ENCODE peak calls at places on chromosomes 3 and 15, in ten cellular contexts. One of them, this sample, is unnamed.

GRCh38 chr15:100279446-100279845 is 62.3 kb downstream of the ADAMTS17 start:
- DNase-seq in colonic mucosa: no peak
- DNase-seq in brain microvascular endothelial cell: no peak
- DNase-seq in neural crest cell: no peak
- DNase-seq in stomach: no peak
- DNase-seq in HepG2: no peak
- DNase-seq in endothelial cell: no peak
- DNase-seq in cardiac fibroblast: no peak
- DNase-seq in spleen: no peak
- DNase-seq in fibroblast of mammary gland: no peak
- DNase-seq in this sample: no peak

GRCh38 chr3:56758539-56758981 is 43.2 kb downstream of the ARHGEF3 start:
- DNase-seq in stomach: peak
- DNase-seq in neural crest cell: no peak
- DNase-seq in spleen: no peak
- DNase-seq in fibroblast of mammary gland: peak
- DNase-seq in HepG2: peak
- DNase-seq in cardiac fibroblast: peak
- DNase-seq in endothelial cell: no peak
- DNase-seq in colonic mucosa: no peak
- DNase-seq in brain microvascular endothelial cell: peak
- DNase-seq in this sample: peak

GRCh38 chr3:4989649-4989966 is 10.4 kb downstream of the BHLHE40 start:
- DNase-seq in neural crest cell: no peak
- DNase-seq in colonic mucosa: no peak
- DNase-seq in stomach: no peak
- DNase-seq in fibroblast of mammary gland: no peak
- DNase-seq in brain microvascular endothelial cell: no peak
- DNase-seq in cardiac fibroblast: no peak
- DNase-seq in endothelial cell: no peak
- DNase-seq in HepG2: no peak
- DNase-seq in spleen: no peak
- DNase-seq in this sample: no peak

GRCh38 chr3:83706669-83707068 is 1252.1 kb upstream of the CADM2 start:
- DNase-seq in stomach: no peak
- DNase-seq in spleen: no peak
- DNase-seq in neural crest cell: no peak
- DNase-seq in fibroblast of mammary gland: no peak
- DNase-seq in brain microvascular endothelial cell: no peak
- DNase-seq in HepG2: no peak
- DNase-seq in endothelial cell: no peak
- DNase-seq in colonic mucosa: no peak
- DNase-seq in cardiac fibroblast: no peak
- DNase-seq in this sample: no peak

GRCh38 chr3:46114324-46114988 is 87.2 kb upstream of the XCR1 start:
- DNase-seq in neural crest cell: no peak
- DNase-seq in brain microvascular endothelial cell: peak
- DNase-seq in colonic mucosa: no peak
- DNase-seq in cardiac fibroblast: peak
- DNase-seq in stomach: no peak
- DNase-seq in HepG2: peak
- DNase-seq in fibroblast of mammary gland: peak
- DNase-seq in endothelial cell: no peak
- DNase-seq in spleen: no peak
- DNase-seq in this sample: peak

GRCh38 chr15:71810256-71811035 is at the start of gene NR2E3:
- DNase-seq in brain microvascular endothelial cell: no peak
- DNase-seq in endothelial cell: no peak
- DNase-seq in cardiac fibroblast: no peak
- DNase-seq in neural crest cell: no peak
- DNase-seq in colonic mucosa: no peak
- DNase-seq in spleen: no peak
- DNase-seq in fibroblast of mammary gland: no peak
- DNase-seq in stomach: no peak
- DNase-seq in HepG2: no peak
- DNase-seq in this sample: no peak

GRCh38 chr15:60004019-60004845 is at the start of gene FOXB1:
- DNase-seq in cardiac fibroblast: no peak
- DNase-seq in brain microvascular endothelial cell: no peak
- DNase-seq in HepG2: no peak
- DNase-seq in spleen: no peak
- DNase-seq in stomach: no peak
- DNase-seq in colonic mucosa: no peak
- DNase-seq in fibroblast of mammary gland: no peak
- DNase-seq in endothelial cell: peak
- DNase-seq in neural crest cell: no peak
- DNase-seq in this sample: no peak

GRCh38 chr15:78301813-78302212 is 2.4 kb upstream of the SKIC8 start:
- DNase-seq in spleen: no peak
- DNase-seq in HepG2: no peak
- DNase-seq in neural crest cell: no peak
- DNase-seq in brain microvascular endothelial cell: no peak
- DNase-seq in cardiac fibroblast: no peak
- DNase-seq in colonic mucosa: no peak
- DNase-seq in endothelial cell: no peak
- DNase-seq in fibroblast of mammary gland: no peak
- DNase-seq in stomach: no peak
- DNase-seq in this sample: peak

GRCh38 chr3:164155386-164155785 is 922.9 kb downstream of the SI start:
- DNase-seq in HepG2: no peak
- DNase-seq in colonic mucosa: no peak
- DNase-seq in neural crest cell: no peak
- DNase-seq in stomach: no peak
- DNase-seq in endothelial cell: no peak
- DNase-seq in brain microvascular endothelial cell: peak
- DNase-seq in fibroblast of mammary gland: no peak
- DNase-seq in cardiac fibroblast: no peak
- DNase-seq in spleen: no peak
- DNase-seq in this sample: no peak

GRCh38 chr3:18295171-18295920 is 129.8 kb downstream of the SATB1 start:
- DNase-seq in cardiac fibroblast: peak
- DNase-seq in neural crest cell: no peak
- DNase-seq in fibroblast of mammary gland: peak
- DNase-seq in brain microvascular endothelial cell: peak
- DNase-seq in spleen: no peak
- DNase-seq in endothelial cell: peak
- DNase-seq in HepG2: peak
- DNase-seq in stomach: peak
- DNase-seq in colonic mucosa: peak
- DNase-seq in this sample: peak

GRCh38 chr3:52092891-52093290 is 36.5 kb upstream of the DUSP7 start:
- DNase-seq in spleen: peak
- DNase-seq in brain microvascular endothelial cell: no peak
- DNase-seq in endothelial cell: no peak
- DNase-seq in HepG2: no peak
- DNase-seq in fibroblast of mammary gland: no peak
- DNase-seq in cardiac fibroblast: no peak
- DNase-seq in neural crest cell: no peak
- DNase-seq in stomach: no peak
- DNase-seq in colonic mucosa: no peak
- DNase-seq in this sample: no peak

GRCh38 chr3:128283429-128283828 is 130.1 kb downstream of the EEFSEC start:
- DNase-seq in stomach: no peak
- DNase-seq in brain microvascular endothelial cell: no peak
- DNase-seq in colonic mucosa: no peak
- DNase-seq in spleen: no peak
- DNase-seq in fibroblast of mammary gland: no peak
- DNase-seq in endothelial cell: no peak
- DNase-seq in HepG2: no peak
- DNase-seq in neural crest cell: no peak
- DNase-seq in cardiac fibroblast: no peak
- DNase-seq in this sample: no peak

GRCh38 chr15:74240002-74240568 is 4.0 kb downstream of the CCDC33 start:
- DNase-seq in endothelial cell: peak
- DNase-seq in cardiac fibroblast: peak
- DNase-seq in brain microvascular endothelial cell: peak
- DNase-seq in HepG2: peak
- DNase-seq in neural crest cell: no peak
- DNase-seq in spleen: peak
- DNase-seq in fibroblast of mammary gland: peak
- DNase-seq in colonic mucosa: peak
- DNase-seq in stomach: peak
- DNase-seq in this sample: peak

GRCh38 chr3:119222400-119222799 is 18.3 kb downstream of the B4GALT4 start:
- DNase-seq in cardiac fibroblast: no peak
- DNase-seq in brain microvascular endothelial cell: no peak
- DNase-seq in stomach: no peak
- DNase-seq in endothelial cell: no peak
- DNase-seq in HepG2: no peak
- DNase-seq in fibroblast of mammary gland: no peak
- DNase-seq in neural crest cell: no peak
- DNase-seq in colonic mucosa: no peak
- DNase-seq in spleen: no peak
- DNase-seq in this sample: no peak

GRCh38 chr3:119220198-119220597 is 20.5 kb downstream of the B4GALT4 start:
- DNase-seq in brain microvascular endothelial cell: no peak
- DNase-seq in colonic mucosa: no peak
- DNase-seq in neural crest cell: no peak
- DNase-seq in spleen: no peak
- DNase-seq in stomach: no peak
- DNase-seq in fibroblast of mammary gland: no peak
- DNase-seq in cardiac fibroblast: no peak
- DNase-seq in HepG2: no peak
- DNase-seq in endothelial cell: no peak
- DNase-seq in this sample: no peak

GRCh38 chr3:119221779-119222320 is 18.8 kb downstream of the B4GALT4 start:
- DNase-seq in fibroblast of mammary gland: peak
- DNase-seq in stomach: no peak
- DNase-seq in cardiac fibroblast: no peak
- DNase-seq in brain microvascular endothelial cell: no peak
- DNase-seq in neural crest cell: no peak
- DNase-seq in colonic mucosa: no peak
- DNase-seq in endothelial cell: no peak
- DNase-seq in HepG2: no peak
- DNase-seq in spleen: no peak
- DNase-seq in this sample: no peak

GRCh38 chr3:119220970-119221667 is 19.6 kb downstream of the B4GALT4 start:
- DNase-seq in cardiac fibroblast: no peak
- DNase-seq in endothelial cell: no peak
- DNase-seq in stomach: no peak
- DNase-seq in spleen: no peak
- DNase-seq in brain microvascular endothelial cell: no peak
- DNase-seq in neural crest cell: no peak
- DNase-seq in HepG2: no peak
- DNase-seq in fibroblast of mammary gland: no peak
- DNase-seq in colonic mucosa: no peak
- DNase-seq in this sample: no peak

GRCh38 chr3:119223511-119223910 is 17.2 kb downstream of the B4GALT4 start:
- DNase-seq in fibroblast of mammary gland: no peak
- DNase-seq in stomach: no peak
- DNase-seq in neural crest cell: no peak
- DNase-seq in cardiac fibroblast: no peak
- DNase-seq in brain microvascular endothelial cell: no peak
- DNase-seq in colonic mucosa: no peak
- DNase-seq in spleen: no peak
- DNase-seq in endothelial cell: no peak
- DNase-seq in HepG2: no peak
- DNase-seq in this sample: no peak
- TF ChIP-seq CTCF in fibroblast of mammary gland: peak
- TF ChIP-seq CTCF in stomach: no peak
- TF ChIP-seq CTCF in neural crest cell: no peak
- TF ChIP-seq CTCF in cardiac fibroblast: no peak
- TF ChIP-seq CTCF in brain microvascular endothelial cell: peak
- TF ChIP-seq CTCF in colonic mucosa: no peak
- TF ChIP-seq CTCF in spleen: no peak
- TF ChIP-seq CTCF in endothelial cell: no peak
- TF ChIP-seq CTCF in HepG2: no peak
- TF ChIP-seq CTCF in this sample: no peak

GRCh38 chr3:62554264-62554799 is 181.0 kb upstream of the FEZF2 start:
- DNase-seq in endothelial cell: peak
- DNase-seq in fibroblast of mammary gland: peak
- DNase-seq in brain microvascular endothelial cell: no peak
- DNase-seq in cardiac fibroblast: peak
- DNase-seq in spleen: no peak
- DNase-seq in HepG2: peak
- DNase-seq in neural crest cell: no peak
- DNase-seq in stomach: no peak
- DNase-seq in colonic mucosa: no peak
- DNase-seq in this sample: peak
- TF ChIP-seq CTCF in endothelial cell: peak
- TF ChIP-seq CTCF in fibroblast of mammary gland: peak
- TF ChIP-seq CTCF in brain microvascular endothelial cell: peak
- TF ChIP-seq CTCF in cardiac fibroblast: peak
- TF ChIP-seq CTCF in spleen: no peak
- TF ChIP-seq CTCF in HepG2: no peak
- TF ChIP-seq CTCF in neural crest cell: peak
- TF ChIP-seq CTCF in stomach: no peak
- TF ChIP-seq CTCF in colonic mucosa: no peak
- TF ChIP-seq CTCF in this sample: no peak

GRCh38 chr15:81043568-81044301 is 43.0 kb downstream of the TLNRD1 start:
- DNase-seq in cardiac fibroblast: no peak
- DNase-seq in colonic mucosa: no peak
- DNase-seq in HepG2: no peak
- DNase-seq in neural crest cell: no peak
- DNase-seq in stomach: no peak
- DNase-seq in fibroblast of mammary gland: no peak
- DNase-seq in brain microvascular endothelial cell: no peak
- DNase-seq in endothelial cell: no peak
- DNase-seq in spleen: no peak
- DNase-seq in this sample: no peak

GRCh38 chr15:81040757-81041156 is 40.0 kb downstream of the TLNRD1 start:
- DNase-seq in spleen: no peak
- DNase-seq in stomach: no peak
- DNase-seq in brain microvascular endothelial cell: no peak
- DNase-seq in cardiac fibroblast: no peak
- DNase-seq in fibroblast of mammary gland: no peak
- DNase-seq in colonic mucosa: no peak
- DNase-seq in endothelial cell: no peak
- DNase-seq in HepG2: no peak
- DNase-seq in neural crest cell: no peak
- DNase-seq in this sample: no peak

GRCh38 chr15:81033508-81033907 is 32.8 kb downstream of the TLNRD1 start:
- DNase-seq in endothelial cell: no peak
- DNase-seq in colonic mucosa: no peak
- DNase-seq in stomach: no peak
- DNase-seq in cardiac fibroblast: no peak
- DNase-seq in brain microvascular endothelial cell: no peak
- DNase-seq in fibroblast of mammary gland: no peak
- DNase-seq in neural crest cell: no peak
- DNase-seq in HepG2: no peak
- DNase-seq in spleen: no peak
- DNase-seq in this sample: no peak

GRCh38 chr15:81037952-81038743 is 37.4 kb downstream of the TLNRD1 start:
- DNase-seq in fibroblast of mammary gland: no peak
- DNase-seq in HepG2: no peak
- DNase-seq in brain microvascular endothelial cell: no peak
- DNase-seq in cardiac fibroblast: no peak
- DNase-seq in spleen: no peak
- DNase-seq in colonic mucosa: no peak
- DNase-seq in endothelial cell: no peak
- DNase-seq in stomach: no peak
- DNase-seq in neural crest cell: no peak
- DNase-seq in this sample: no peak

GRCh38 chr15:81038975-81039607 is 38.4 kb downstream of the TLNRD1 start:
- DNase-seq in stomach: peak
- DNase-seq in brain microvascular endothelial cell: no peak
- DNase-seq in fibroblast of mammary gland: no peak
- DNase-seq in spleen: no peak
- DNase-seq in endothelial cell: peak
- DNase-seq in cardiac fibroblast: peak
- DNase-seq in HepG2: peak
- DNase-seq in colonic mucosa: no peak
- DNase-seq in neural crest cell: no peak
- DNase-seq in this sample: no peak
- TF ChIP-seq CTCF in stomach: no peak
- TF ChIP-seq CTCF in brain microvascular endothelial cell: no peak
- TF ChIP-seq CTCF in fibroblast of mammary gland: no peak
- TF ChIP-seq CTCF in spleen: no peak
- TF ChIP-seq CTCF in endothelial cell: no peak
- TF ChIP-seq CTCF in cardiac fibroblast: no peak
- TF ChIP-seq CTCF in HepG2: no peak
- TF ChIP-seq CTCF in colonic mucosa: no peak
- TF ChIP-seq CTCF in neural crest cell: no peak
- TF ChIP-seq CTCF in this sample: no peak

GRCh38 chr3:155382396-155383042 is 89.0 kb upstream of the STRIT1 start:
- DNase-seq in stomach: peak
- DNase-seq in neural crest cell: peak
- DNase-seq in HepG2: peak
- DNase-seq in colonic mucosa: peak
- DNase-seq in spleen: no peak
- DNase-seq in cardiac fibroblast: peak
- DNase-seq in endothelial cell: peak
- DNase-seq in brain microvascular endothelial cell: peak
- DNase-seq in fibroblast of mammary gland: peak
- DNase-seq in this sample: peak
- TF ChIP-seq CTCF in stomach: peak
- TF ChIP-seq CTCF in neural crest cell: peak
- TF ChIP-seq CTCF in HepG2: peak
- TF ChIP-seq CTCF in colonic mucosa: peak
- TF ChIP-seq CTCF in spleen: peak
- TF ChIP-seq CTCF in cardiac fibroblast: peak
- TF ChIP-seq CTCF in endothelial cell: peak
- TF ChIP-seq CTCF in brain microvascular endothelial cell: peak
- TF ChIP-seq CTCF in fibroblast of mammary gland: peak
- TF ChIP-seq CTCF in this sample: peak